ENCODE peak calls at places on chromosomes 3 and 15, in ten cellular contexts. P is adrenal gland, F is NT2/D1, M is tibial artery, Z is psoas muscle, R is body of pancreas, X is left ventricle myocardium inferior, Y is IMR-90, C is pancreas, W is PC-9. A is an unnamed sample. For H3K4me1, the result is how much of the 10 kb centered on the place peaks cover.

GRCh38 chr3:150135321-150135721 is 164.6 kb upstream of the PFN2 start:
- DNase-seq in W (no peak), Z (no peak), P (no peak), X (no peak), R (no peak), C (no peak), Y (peak), M (no peak), F (no peak), A (no peak)

GRCh38 chr3:61146010-61146569 is 105.2 kb downstream of the FHIT start:
- DNase-seq in C (no peak), F (no peak), Y (no peak), W (no peak), M (no peak), Z (no peak), X (no peak), R (no peak), P (no peak), A (no peak)

GRCh38 chr15:48486228-48486627 is 155.0 kb downstream of the DUT start:
- DNase-seq in W (no peak), F (no peak), Z (no peak), M (no peak), X (no peak), Y (no peak), R (no peak), P (no peak), C (no peak), A (no peak)

GRCh38 chr3:43872301-43872700 is 181.6 kb downstream of the ABHD5 start:
- DNase-seq in F (no peak), R (no peak), X (no peak), P (no peak), M (no peak), W (peak), Y (peak), C (no peak), Z (no peak), A (no peak)

GRCh38 chr3:67016522-67017080 is 18.5 kb downstream of the KBTBD8 start:
- DNase-seq in C (no peak), F (no peak), R (no peak), Z (no peak), P (no peak), W (no peak), Y (no peak), X (no peak), M (no peak), A (no peak)

GRCh38 chr3:100782906-100783305 is 73.6 kb downstream of the TFG start:
- DNase-seq in W (no peak), F (no peak), Y (peak), Z (no peak), M (no peak), R (no peak), X (no peak), C (no peak), P (no peak), A (no peak)

GRCh38 chr15:45026646-45027045 is 3.7 kb downstream of the SORD start:
- DNase-seq in Y (no peak), Z (no peak), R (no peak), P (no peak), C (no peak), M (no peak), F (no peak), W (no peak), X (no peak), A (no peak)

GRCh38 chr15:57736591-57736990 is 30.1 kb downstream of the POLR2M start:
- DNase-seq in F (no peak), X (no peak), Y (no peak), W (no peak), R (no peak), M (no peak), P (no peak), C (no peak), Z (no peak), A (no peak)

GRCh38 chr3:149342413-149343340 is 9.2 kb upstream of the TM4SF18 start:
- DNase-seq in R (no peak), Z (no peak), C (no peak), Y (peak), P (no peak), M (no peak), W (no peak), F (no peak), X (no peak), A (no peak)

GRCh38 chr3:42067324-42067723 is 23.8 kb upstream of the TRAK1 start:
- DNase-seq in R (no peak), M (no peak), F (no peak), X (no peak), Y (peak), W (no peak), P (no peak), Z (no peak), C (no peak), A (no peak)

GRCh38 chr3:16885948-16886683 is 1.4 kb downstream of the PLCL2 start:
- DNase-seq in R (no peak), M (no peak), F (no peak), P (no peak), C (no peak), X (no peak), Z (no peak), W (no peak), Y (no peak), A (no peak)

GRCh38 chr3:192022412-192022811 is 561.4 kb downstream of the PYDC2 start:
- DNase-seq in F (no peak), P (no peak), X (no peak), Z (no peak), R (no peak), C (no peak), M (no peak), W (no peak), Y (no peak), A (no peak)
- H3K4me1 ChIP-seq in F (under half), P (under half), X (under half), Z (under half), R (under half), C (under half), M (under half), W (under half), Y (under half), A (under half)

GRCh38 chr3:112119686-112120484 is 13.2 kb downstream of the GCSAM start:
- DNase-seq in Y (no peak), P (no peak), C (no peak), W (no peak), F (no peak), X (no peak), Z (no peak), R (no peak), M (no peak), A (no peak)
- H3K4me1 ChIP-seq in Y (under half), P (under half), C (under half), W (under half), F (under half), X (under half), Z (under half), R (under half), M (under half), A (under half)

GRCh38 chr3:147483578-147483977 is 74.4 kb downstream of the ZIC1 start:
- DNase-seq in Z (no peak), Y (no peak), R (no peak), M (no peak), X (no peak), W (no peak), C (no peak), P (no peak), F (no peak), A (no peak)
- H3K4me1 ChIP-seq in Z (under half), Y (under half), R (under half), M (under half), X (under half), W (under half), C (under half), P (under half), F (under half), A (under half)

DNA sequence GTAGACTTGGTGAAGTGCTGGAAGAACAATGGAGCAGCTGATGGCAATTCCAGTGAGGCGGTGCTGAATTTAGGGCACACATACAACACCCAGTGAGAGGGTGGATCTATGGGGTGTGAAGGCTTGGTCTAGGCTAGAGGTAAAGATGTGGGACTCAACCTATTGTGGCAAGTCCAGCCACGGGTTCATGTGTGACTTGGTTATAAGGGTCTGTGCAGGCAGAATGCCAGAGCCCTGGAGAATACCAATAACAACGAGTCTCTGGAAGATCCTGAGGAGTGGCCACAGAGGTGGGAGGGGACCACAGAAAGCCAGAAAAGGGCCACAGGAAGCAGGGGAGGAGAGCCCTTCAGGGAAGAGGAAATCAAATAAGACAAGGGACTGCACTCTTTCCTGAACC is 55.0 kb downstream of the VGLL4 start:
- DNase-seq in C (peak), P (no peak), Z (no peak), W (no peak), R (no peak), M (peak), X (no peak), F (no peak), Y (no peak), A (no peak)
- H3K4me1 ChIP-seq in C (under half), P (half or more), Z (half or more), W (under half), R (half or more), M (half or more), X (half or more), F (under half), Y (half or more), A (half or more)

GRCh38 chr15:31365655-31366127 is 39.1 kb downstream of the KLF13 start:
- DNase-seq in Y (peak), Z (peak), R (peak), C (peak), M (peak), P (peak), F (peak), W (no peak), X (peak), A (peak)
- H3K4me1 ChIP-seq in Y (under half), Z (half or more), R (half or more), C (under half), M (under half), P (half or more), F (under half), W (under half), X (half or more), A (half or more)

GRCh38 chr3:129558076-129558771 is 15.2 kb downstream of the H1-8 start:
- DNase-seq in R (no peak), C (no peak), M (no peak), Z (peak), P (no peak), W (no peak), Y (peak), F (no peak), X (no peak), A (no peak)

GRCh38 chr3:129559565-129560079 is 16.6 kb downstream of the H1-8 start:
- DNase-seq in Z (peak), W (no peak), M (no peak), P (no peak), R (no peak), F (no peak), X (no peak), Y (no peak), C (no peak), A (no peak)

GRCh38 chr3:129560269-129560787 is 17.4 kb downstream of the H1-8 start:
- DNase-seq in Y (peak), Z (peak), P (peak), X (peak), C (no peak), W (peak), F (no peak), R (no peak), M (peak), A (no peak)

GRCh38 chr3:129557737-129558037 is 14.7 kb downstream of the H1-8 start:
- DNase-seq in W (no peak), C (no peak), Z (peak), X (no peak), R (no peak), Y (no peak), P (no peak), M (no peak), F (no peak), A (no peak)

DNA sequence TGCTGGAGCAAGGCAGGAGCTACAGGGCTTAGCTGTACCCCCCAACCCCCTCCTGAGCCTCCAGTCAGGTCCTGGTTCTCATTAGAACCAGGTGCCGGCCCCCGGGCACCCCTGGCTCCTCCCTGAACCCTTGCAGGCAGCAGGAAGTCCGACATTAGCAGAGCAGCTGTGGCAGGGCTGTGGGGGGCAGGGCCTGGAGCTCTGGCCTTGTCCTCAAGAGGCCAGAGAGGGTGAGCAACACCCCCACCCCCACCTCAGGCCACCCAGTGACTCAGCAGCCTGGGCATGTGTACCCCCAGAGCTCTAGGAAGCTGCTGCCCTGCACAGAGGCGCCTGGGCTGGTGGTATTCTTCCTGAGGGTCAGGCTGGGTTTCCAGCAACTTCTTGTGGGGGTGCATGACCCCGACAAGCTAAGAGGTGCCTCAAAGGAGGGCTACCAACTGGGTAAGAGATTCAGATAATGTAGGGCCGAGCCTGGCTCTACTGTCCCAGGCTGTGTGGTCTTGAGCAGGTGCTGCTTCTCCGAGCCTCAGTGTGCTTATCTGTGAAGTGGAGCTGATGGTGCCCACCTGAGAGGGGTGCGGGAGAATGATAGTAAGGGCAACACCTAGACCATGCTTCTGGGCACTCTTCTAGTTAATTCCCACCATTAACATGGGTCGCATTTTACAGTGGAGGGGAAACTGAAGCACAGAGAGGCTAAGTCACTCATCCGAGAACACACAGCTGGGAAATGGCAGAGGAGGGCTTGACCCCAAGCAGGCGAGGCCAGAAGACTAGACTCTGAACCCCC is 16.0 kb downstream of the H1-8 start:
- DNase-seq in X (no peak), M (no peak), W (peak), C (no peak), Y (peak), F (no peak), R (no peak), Z (peak), P (peak), A (no peak)
- H3K4me1 ChIP-seq in X (half or more), M (half or more), W (under half), C (under half), Y (under half), F (under half), R (under half), Z (under half), P (half or more), A (under half)

GRCh38 chr15:98722645-98723044 is 74.3 kb downstream of the IGF1R start:
- DNase-seq in R (no peak), Y (no peak), M (no peak), X (no peak), Z (no peak), C (no peak), F (no peak), W (no peak), P (no peak), A (no peak)

GRCh38 chr15:98722209-98722608 is 73.9 kb downstream of the IGF1R start:
- DNase-seq in P (no peak), Y (no peak), C (no peak), X (no peak), M (no peak), F (no peak), R (no peak), W (no peak), Z (no peak), A (no peak)

GRCh38 chr15:98720577-98720976 is 72.2 kb downstream of the IGF1R start:
- DNase-seq in P (no peak), W (no peak), M (no peak), Y (no peak), Z (no peak), X (no peak), R (no peak), F (no peak), C (no peak), A (no peak)

GRCh38 chr15:98720036-98720435 is 71.7 kb downstream of the IGF1R start:
- DNase-seq in X (no peak), R (no peak), M (no peak), Y (no peak), W (no peak), P (no peak), F (no peak), Z (no peak), C (no peak), A (no peak)

DNA sequence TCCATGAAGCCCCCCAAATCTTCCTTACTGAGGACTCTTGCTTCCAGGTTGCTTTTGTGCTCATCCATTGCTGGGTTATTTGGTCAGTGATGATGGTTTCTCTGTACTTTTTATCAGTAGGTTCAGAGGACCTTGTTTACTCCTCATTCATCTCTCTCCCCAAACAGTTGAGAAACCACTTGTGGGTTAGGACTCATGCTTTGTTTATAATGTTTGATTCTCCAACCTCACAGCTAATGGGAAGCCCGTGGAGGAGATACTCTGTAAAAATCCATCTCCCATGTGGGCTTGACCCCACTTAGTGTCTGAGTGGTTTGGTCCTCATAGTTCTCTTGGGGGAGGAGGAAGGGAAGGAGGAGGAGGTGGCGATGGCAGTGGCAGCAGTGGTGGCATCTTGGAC is 72.8 kb downstream of the IGF1R start:
- DNase-seq in W (no peak), C (no peak), M (no peak), R (no peak), P (no peak), Y (peak), F (no peak), X (no peak), Z (no peak), A (no peak)
- H3K4me1 ChIP-seq in W (under half), C (under half), M (half or more), R (under half), P (under half), Y (under half), F (under half), X (half or more), Z (under half), A (under half)

DNA sequence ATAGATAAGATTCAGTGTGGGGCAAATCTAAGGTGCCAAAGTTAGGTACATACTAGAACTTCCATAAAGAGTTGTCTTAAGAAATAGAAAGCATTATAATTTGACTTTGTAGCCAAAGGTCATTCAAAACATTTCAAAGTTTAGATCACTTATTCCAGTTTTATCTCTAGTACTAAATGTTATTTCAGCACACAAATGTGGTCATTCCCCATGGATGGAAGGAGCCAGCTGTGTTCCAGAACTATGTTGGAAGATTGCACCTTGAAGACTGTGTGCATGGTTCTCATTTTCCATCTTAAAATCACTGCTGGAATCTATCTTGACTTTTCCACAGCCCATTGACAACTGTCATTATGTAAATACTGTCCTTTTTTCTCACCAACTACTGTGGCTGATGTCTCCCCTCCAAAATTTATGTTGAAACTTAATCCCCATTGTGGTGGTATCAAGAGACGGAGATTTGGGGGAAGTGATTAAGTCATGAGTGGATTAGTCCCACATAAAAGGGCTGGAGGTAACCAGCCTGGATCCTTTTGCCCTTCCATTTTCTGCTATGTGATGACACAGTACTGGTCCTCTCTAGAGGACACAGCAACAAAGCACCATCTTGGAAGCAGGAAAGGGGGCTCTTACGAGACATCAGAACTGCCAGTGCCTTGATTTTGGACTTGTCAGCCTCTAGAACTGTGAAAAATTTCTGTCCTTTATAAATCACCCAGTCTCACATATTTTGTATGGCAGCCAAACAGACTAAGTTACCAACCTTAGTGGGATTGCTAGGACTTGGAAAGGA is 24.0 kb downstream of the TGFBR2 start:
- DNase-seq in C (no peak), Z (no peak), W (no peak), P (no peak), R (no peak), F (no peak), M (no peak), X (no peak), Y (no peak), A (no peak)
- H3K4me1 ChIP-seq in C (under half), Z (half or more), W (under half), P (half or more), R (half or more), F (under half), M (half or more), X (half or more), Y (under half), A (half or more)

GRCh38 chr15:101067660-101068522 is 148.7 kb downstream of the LRRK1 start:
- DNase-seq in W (no peak), Y (peak), F (no peak), X (no peak), C (no peak), P (no peak), Z (no peak), R (no peak), M (no peak), A (no peak)

GRCh38 chr15:101068523-101068960 is 149.4 kb downstream of the LRRK1 start:
- DNase-seq in X (no peak), C (no peak), Z (no peak), M (no peak), R (no peak), F (no peak), P (no peak), Y (peak), W (no peak), A (no peak)

GRCh38 chr15:101064795-101065569 is 145.8 kb downstream of the LRRK1 start:
- DNase-seq in C (no peak), F (no peak), P (no peak), Y (no peak), W (no peak), Z (no peak), X (no peak), M (peak), R (no peak), A (peak)

GRCh38 chr15:101065570-101066221 is 146.5 kb downstream of the LRRK1 start:
- DNase-seq in C (no peak), X (no peak), Y (no peak), W (no peak), Z (no peak), R (no peak), M (no peak), F (no peak), P (no peak), A (no peak)

GRCh38 chr15:101066501-101067408 is 147.6 kb downstream of the LRRK1 start:
- DNase-seq in R (no peak), P (no peak), Y (no peak), M (no peak), W (no peak), F (no peak), X (no peak), Z (no peak), C (no peak), A (no peak)
- H3K4me1 ChIP-seq in R (under half), P (under half), Y (under half), M (under half), W (under half), F (half or more), X (half or more), Z (under half), C (under half), A (under half)

A was measured in transverse colon.